ENCODE peak calls at places on chromosomes 5 and 9, in eight cellular contexts. G is activated CD8-positive, alpha-beta memory T cell treated with anti-CD3 and anti-CD28 coated beads, Interleukin-2, amount 50 U/mL, for 48 hours; S is mesendoderm; A is effector memory CD4-positive, alpha-beta T cell; O is NAMALWA; N is KG1; L is T47D; P is stimulated activated CD4-positive, alpha-beta T cell treated with anti-CD3 and anti-CD28 coated beads, Interleukin-4, amount 100 ng/mL, for 48 hours. Y is an unnamed sample.

GRCh38 chr5:27821681-27822080 is 783.3 kb upstream of the CDH9 start:
- DNase-seq in L (no peak), G (no peak), A (no peak), O (no peak), P (no peak), S (no peak), N (no peak), Y (peak)

GRCh38 chr9:21677834-21678233 is 124.6 kb upstream of the MTAP start:
- DNase-seq in N (no peak), L (no peak), A (no peak), S (no peak), G (no peak), O (no peak), P (no peak), Y (peak)

GRCh38 chr5:59188415-59189225 is 605.7 kb downstream of the RAB3C start:
- DNase-seq in P (peak), N (peak), O (peak), G (peak), A (peak), S (peak), L (peak), Y (peak)

GRCh38 chr5:37696190-37697021 is 143.4 kb downstream of the GDNF start:
- DNase-seq in G (no peak), S (peak), N (no peak), P (no peak), A (no peak), O (no peak), L (no peak), Y (peak)

GRCh38 chr5:115179959-115180709 is 10.4 kb upstream of the TRIM36 start:
- DNase-seq in P (no peak), O (no peak), N (no peak), G (peak), S (peak), L (no peak), A (no peak), Y (peak)

GRCh38 chr5:172886974-172887491 is 53.0 kb downstream of the ERGIC1 start:
- DNase-seq in S (peak), G (no peak), P (no peak), N (peak), A (no peak), O (no peak), L (no peak), Y (no peak)

GRCh38 chr5:57335092-57335491 is 147.5 kb downstream of the ACTBL2 start:
- DNase-seq in A (no peak), L (peak), O (no peak), G (no peak), N (no peak), P (no peak), S (no peak), Y (no peak)

GRCh38 chr9:122109035-122109813 is 16.1 kb upstream of the TTLL11 start:
- DNase-seq in G (no peak), A (no peak), N (no peak), P (no peak), S (no peak), O (no peak), L (no peak), Y (peak)